ENCODE peak calls at places on chromosomes 4 and X, in nine cellular contexts. E, X, T, N, K, B, R, V and U are unnamed samples. For H3K4me1, the result is how much of the 10 kb centered on the place peaks cover.

GRCh38 chr4:137519406-137519805 is 12.9 kb downstream of the PCDH18 start:
- DNase-seq in E (peak), X (no peak), T (no peak), N (peak), K (no peak), B (no peak), R (no peak), V (no peak), U (no peak)

GRCh38 chr4:145851516-145852201 is 87.0 kb downstream of the ZNF827 start:
- DNase-seq in E (no peak), X (no peak), T (no peak), N (no peak), K (no peak), B (no peak), R (peak), V (no peak), U (no peak)

GRCh38 chr4:27176400-27176799 is 315.8 kb downstream of the STIM2 start:
- DNase-seq in E (peak), X (no peak), T (no peak), N (peak), K (no peak), B (peak), R (peak), V (peak), U (no peak)

GRCh38 chrX:152915541-152916241 is 17.8 kb downstream of the ZNF185 start:
- DNase-seq in E (peak), X (peak), T (no peak), N (peak), K (no peak), B (no peak), R (peak), V (peak), U (no peak)

GRCh38 chrX:66756717-66757116 is 117.8 kb upstream of the EDA2R start:
- DNase-seq in E (no peak), X (no peak), T (no peak), N (no peak), K (no peak), B (no peak), R (no peak), V (no peak), U (no peak)

GRCh38 chr4:110211770-110212061 is 13.3 kb upstream of the ELOVL6 start:
- DNase-seq in E (no peak), X (no peak), T (no peak), N (no peak), K (no peak), B (no peak), R (no peak), V (no peak), U (no peak)

GRCh38 chrX:152896450-152896849 is 1.4 kb upstream of the ZNF185 start:
- DNase-seq in E (no peak), X (no peak), T (no peak), N (no peak), K (no peak), B (no peak), R (no peak), V (no peak), U (no peak)

GRCh38 chr4:107978716-107979451 is 10.8 kb upstream of the HADH start:
- DNase-seq in E (no peak), X (no peak), T (no peak), N (no peak), K (no peak), B (no peak), R (no peak), V (no peak), U (no peak)

GRCh38 chr4:56908206-56909082 is 744 bp downstream of the REST start:
- DNase-seq in E (peak), X (peak), T (peak), N (peak), K (peak), B (peak), R (peak), V (peak), U (peak)

GRCh38 chr4:45621926-45622325 is 501.9 kb downstream of the GABRG1 start:
- DNase-seq in E (peak), X (no peak), T (no peak), N (peak), K (no peak), B (no peak), R (no peak), V (peak), U (no peak)

GRCh38 chr4:169229571-169230028 is 41.2 kb downstream of the SH3RF1 start:
- DNase-seq in E (peak), X (no peak), T (no peak), N (peak), K (no peak), B (no peak), R (no peak), V (peak), U (no peak)

GRCh38 chr4:2102045-2102883 is 43.1 kb downstream of the NAT8L start:
- DNase-seq in E (no peak), X (no peak), T (no peak), N (no peak), K (no peak), B (no peak), R (no peak), V (no peak), U (no peak)

GRCh38 chr4:186915816-186916215 is 192.2 kb upstream of the FAT1 start:
- DNase-seq in E (no peak), X (no peak), T (no peak), N (no peak), K (no peak), B (no peak), R (no peak), V (peak), U (no peak)

GRCh38 chrX:85379174-85379907 is at the start of gene POF1B:
- DNase-seq in E (no peak), X (no peak), T (peak), N (no peak), K (no peak), B (no peak), R (no peak), V (peak), U (peak)
- H3K27ac ChIP-seq in E (no peak), X (no peak), T (peak), N (no peak), K (no peak), B (no peak), R (no peak), V (no peak), U (no peak)

GRCh38 chr4:20256381-20256881 is 4.7 kb downstream of the SLIT2 start:
- DNase-seq in E (peak), X (no peak), T (no peak), N (no peak), K (no peak), B (no peak), R (no peak), V (no peak), U (no peak)

GRCh38 chr4:20255823-20256222 is 4.1 kb downstream of the SLIT2 start:
- DNase-seq in E (peak), X (no peak), T (no peak), N (no peak), K (no peak), B (no peak), R (no peak), V (no peak), U (no peak)

GRCh38 chr4:20253799-20254409 is 2.2 kb downstream of the SLIT2 start:
- DNase-seq in E (peak), X (no peak), T (no peak), N (peak), K (peak), B (peak), R (peak), V (no peak), U (no peak)

GRCh38 chr4:20254517-20255250 is 3.0 kb downstream of the SLIT2 start:
- DNase-seq in E (peak), X (no peak), T (no peak), N (peak), K (peak), B (peak), R (peak), V (no peak), U (no peak)

GRCh38 chr4:20255251-20255586 is 3.5 kb downstream of the SLIT2 start:
- DNase-seq in E (no peak), X (no peak), T (no peak), N (no peak), K (no peak), B (no peak), R (no peak), V (no peak), U (no peak)
- H3K4me3 ChIP-seq in E (peak), X (no peak), T (peak), N (peak), K (peak), B (peak), R (peak), V (no peak), U (no peak)

GRCh38 chr4:152255437-152255836 is 280.5 kb downstream of the FBXW7 start:
- DNase-seq in E (peak), X (no peak), T (no peak), N (no peak), K (no peak), B (no peak), R (no peak), V (no peak), U (peak)
- H3K4me1 ChIP-seq in E (under half), X (under half), T (under half), N (under half), K (under half), B (under half), R (under half), V (under half), U (under half)

GRCh38 chr4:26032142-26032541 is 118.1 kb downstream of the SMIM20 start:
- DNase-seq in E (peak), X (no peak), T (no peak), N (no peak), K (no peak), B (no peak), R (no peak), V (no peak), U (no peak)
- H3K27ac ChIP-seq in E (peak), X (no peak), T (peak), N (no peak), K (no peak), B (no peak), R (peak), V (no peak), U (no peak)

DNA sequence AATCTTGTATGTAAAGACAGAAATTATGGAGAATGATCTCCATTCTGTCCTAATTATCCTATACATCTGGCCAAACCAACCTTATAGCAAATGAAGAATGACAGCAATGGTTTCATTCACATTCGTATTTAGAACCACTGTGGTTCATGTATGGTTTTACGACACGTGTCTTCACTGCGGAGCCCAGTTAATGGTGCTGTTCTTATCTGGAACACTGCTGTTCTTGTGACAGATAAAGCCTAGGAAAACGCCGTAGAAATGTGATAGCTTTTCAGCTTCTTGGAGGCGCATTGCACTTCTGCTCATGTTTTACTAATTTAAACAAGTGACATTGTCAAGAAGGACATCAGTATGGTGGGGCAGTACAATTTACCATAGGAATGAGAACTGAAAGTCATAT is 2266.4 kb upstream of the TENM3 start:
- DNase-seq in E (no peak), X (no peak), T (no peak), N (no peak), K (no peak), B (no peak), R (no peak), V (no peak), U (no peak)
- H3K4me3 ChIP-seq in E (no peak), X (no peak), T (no peak), N (no peak), K (no peak), B (no peak), R (no peak), V (no peak), U (no peak)

DNA sequence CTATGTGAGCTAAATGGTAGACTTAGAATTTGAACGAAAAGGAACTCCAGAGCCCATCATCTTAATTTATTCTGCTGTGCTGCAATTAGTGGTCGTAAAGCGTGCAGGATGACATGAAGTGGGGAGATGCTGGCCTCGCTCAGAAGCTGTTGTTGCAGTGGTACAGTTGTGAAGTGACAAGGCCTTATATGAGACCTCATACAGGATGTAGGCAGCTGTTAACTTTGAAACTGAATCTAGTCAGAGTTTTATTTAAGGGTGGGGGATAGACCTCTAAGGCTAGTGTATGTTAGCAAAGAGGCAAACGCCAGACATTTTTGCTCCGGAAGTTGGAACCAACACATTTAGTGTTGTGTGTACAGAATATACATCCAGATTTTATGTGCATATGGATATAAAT is 13.5 kb downstream of the KLF3 start:
- DNase-seq in E (no peak), X (no peak), T (no peak), N (no peak), K (no peak), B (no peak), R (no peak), V (no peak), U (no peak)
- H3K4me1 ChIP-seq in E (under half), X (under half), T (under half), N (under half), K (under half), B (half or more), R (under half), V (under half), U (half or more)

GRCh38 chr4:128823025-128823661 is 13.6 kb downstream of the JADE1 start:
- DNase-seq in E (peak), X (no peak), T (no peak), N (peak), K (no peak), B (no peak), R (no peak), V (peak), U (no peak)
- H3K27ac ChIP-seq in E (peak), X (no peak), T (no peak), N (no peak), K (no peak), B (no peak), R (peak), V (peak), U (no peak)

GRCh38 chr4:83219344-83219990 is 65.1 kb downstream of the COQ2 start:
- DNase-seq in E (no peak), X (no peak), T (no peak), N (no peak), K (peak), B (no peak), R (no peak), V (peak), U (peak)
- H3K4me3 ChIP-seq in E (no peak), X (no peak), T (no peak), N (no peak), K (no peak), B (no peak), R (no peak), V (peak), U (peak)

GRCh38 chr4:177322881-177323280 is 13.2 kb downstream of the NEIL3 start:
- DNase-seq in E (no peak), X (no peak), T (no peak), N (peak), K (no peak), B (no peak), R (no peak), V (no peak), U (no peak)

GRCh38 chr4:177322156-177322685 is 12.5 kb downstream of the NEIL3 start:
- DNase-seq in E (peak), X (no peak), T (no peak), N (peak), K (no peak), B (no peak), R (no peak), V (no peak), U (no peak)

GRCh38 chr4:177320721-177321120 is 11.0 kb downstream of the NEIL3 start:
- DNase-seq in E (no peak), X (no peak), T (no peak), N (no peak), K (no peak), B (no peak), R (no peak), V (no peak), U (no peak)

GRCh38 chr4:177323416-177323815 is 13.7 kb downstream of the NEIL3 start:
- DNase-seq in E (no peak), X (no peak), T (no peak), N (no peak), K (no peak), B (no peak), R (peak), V (no peak), U (no peak)

GRCh38 chr4:177321647-177322046 is 12.0 kb downstream of the NEIL3 start:
- DNase-seq in E (no peak), X (no peak), T (no peak), N (no peak), K (no peak), B (no peak), R (no peak), V (no peak), U (no peak)
- H3K4me1 ChIP-seq in E (under half), X (under half), T (under half), N (under half), K (under half), B (under half), R (under half), V (under half), U (under half)

GRCh38 chr4:83536649-83537352 is 893 bp downstream of the GPAT3 start:
- DNase-seq in E (no peak), X (no peak), T (no peak), N (no peak), K (peak), B (peak), R (no peak), V (no peak), U (no peak)
- H3K27ac ChIP-seq in E (peak), X (peak), T (peak), N (no peak), K (peak), B (peak), R (no peak), V (peak), U (peak)